ENCODE peak calls at places on chromosomes 5 and 9, in eight cellular contexts. H is SJSA1, I is neuronal stem cell, T is tibial nerve, N is prostate gland, C is Peyer's patch, U is suprapubic skin, D is hepatocyte. V is an unnamed sample.

GRCh38 chr5:37496902-37497445 is 117.9 kb downstream of the WDR70 start:
- DNase-seq in D (no peak), N (no peak), U (no peak), I (no peak), T (no peak), H (no peak), C (no peak), V (no peak)

GRCh38 chr5:94744906-94745305 is 126.4 kb downstream of the SLF1 start:
- DNase-seq in U (no peak), I (no peak), H (no peak), N (no peak), C (no peak), D (no peak), T (no peak), V (no peak)

GRCh38 chr5:74073257-74073656 is 447.3 kb downstream of the ARHGEF28 start:
- DNase-seq in T (no peak), N (no peak), D (no peak), C (no peak), U (no peak), I (no peak), H (no peak), V (no peak)

GRCh38 chr5:33118761-33119415 is 321.9 kb upstream of the TARS1 start:
- DNase-seq in N (no peak), I (no peak), T (no peak), D (no peak), H (peak; percentile 44), U (no peak), C (no peak), V (no peak)

GRCh38 chr5:66898241-66899039 is 298.2 kb downstream of the CD180 start:
- DNase-seq in T (no peak), I (no peak), D (no peak), H (no peak), N (no peak), U (no peak), C (no peak), V (no peak)

GRCh38 chr5:166340039-166340438 is 1951.4 kb upstream of the WWC1 start:
- DNase-seq in H (peak; percentile 24), U (no peak), T (no peak), I (no peak), D (no peak), C (no peak), N (no peak), V (no peak)

GRCh38 chr9:85079374-85079773 is 409.8 kb downstream of the NTRK2 start:
- DNase-seq in H (no peak), N (no peak), U (no peak), D (no peak), I (no peak), C (no peak), T (no peak), V (no peak)

GRCh38 chr5:83443539-83443938 is 28.0 kb upstream of the VCAN start:
- DNase-seq in C (no peak), D (no peak), H (no peak), T (no peak), I (no peak), U (no peak), N (no peak), V (no peak)

GRCh38 chr9:96719538-96720315 is 58.2 kb downstream of the ZNF510 start:
- DNase-seq in H (no peak), T (no peak), C (no peak), N (no peak), I (no peak), U (no peak), D (no peak), V (no peak)

GRCh38 chr5:43926923-43927322 is 323.9 kb downstream of the NNT start:
- DNase-seq in D (no peak), H (no peak), N (no peak), U (no peak), I (peak; percentile 6), C (no peak), T (no peak), V (no peak)

GRCh38 chr9:79695531-79696218 is 123.9 kb downstream of the TLE4 start:
- DNase-seq in N (no peak), C (no peak), U (no peak), T (no peak), D (no peak), I (no peak), H (no peak), V (no peak)

GRCh38 chr5:147310059-147310704 is 75.4 kb downstream of the STK32A start:
- DNase-seq in D (no peak), U (no peak), I (no peak), N (peak; percentile 59), C (peak; percentile 82), T (no peak), H (peak; percentile 87), V (peak; percentile 86)

GRCh38 chr9:136854113-136854841 is 2.1 kb downstream of the MAMDC4 start:
- DNase-seq in N (no peak), T (no peak), C (peak; percentile 50), H (no peak), I (no peak), U (no peak), D (no peak), V (no peak)

GRCh38 chr5:134100283-134101011 is 14.0 kb upstream of the TCF7 start:
- DNase-seq in T (no peak), U (no peak), D (peak; percentile 63), H (peak; percentile 91), I (no peak), N (no peak), C (no peak), V (no peak)

GRCh38 chr5:41413067-41413466 is 97.3 kb downstream of the PLCXD3 start:
- DNase-seq in T (no peak), H (no peak), U (no peak), N (no peak), D (no peak), C (no peak), I (no peak), V (no peak)

GRCh38 chr5:135568241-135568640 is 10.6 kb downstream of the CXCL14 start:
- DNase-seq in D (no peak), N (no peak), T (no peak), H (no peak), U (no peak), I (no peak), C (no peak), V (no peak)

GRCh38 chr5:135566422-135567416 is 12.1 kb downstream of the CXCL14 start:
- DNase-seq in N (no peak), U (no peak), I (no peak), D (no peak), H (no peak), T (no peak), C (no peak), V (no peak)

GRCh38 chr5:135568923-135569360 is 9.8 kb downstream of the CXCL14 start:
- DNase-seq in C (no peak), D (no peak), N (no peak), H (no peak), I (no peak), U (no peak), T (no peak), V (no peak)

GRCh38 chr5:135565691-135566421 is 12.9 kb downstream of the CXCL14 start:
- DNase-seq in T (peak; percentile 60), H (peak; percentile 56), I (peak; percentile 61), N (peak; percentile 47), U (peak; percentile 92), C (peak; percentile 81), D (peak; percentile 76), V (peak; percentile 89)

GRCh38 chr5:135567661-135568060 is 11.1 kb downstream of the CXCL14 start:
- DNase-seq in N (no peak), H (no peak), T (no peak), C (no peak), U (no peak), I (no peak), D (no peak), V (no peak)
- H3K27ac ChIP-seq in N (no peak overlapping the region), H (no peak overlapping the region), T (no peak overlapping the region), C (no peak overlapping the region), U (no peak overlapping the region), I (no peak overlapping the region), D (no peak overlapping the region), V (no peak overlapping the region)

GRCh38 chr9:36443581-36443980 is 43.5 kb upstream of the RNF38 start:
- DNase-seq in U (no peak), H (no peak), C (no peak), D (no peak), N (no peak), T (no peak), I (no peak), V (no peak)

GRCh38 chr9:36442710-36443109 is 42.6 kb upstream of the RNF38 start:
- DNase-seq in D (no peak), U (no peak), N (no peak), H (no peak), C (no peak), I (no peak), T (no peak), V (no peak)

GRCh38 chr9:36438536-36438935 is 38.5 kb upstream of the RNF38 start:
- DNase-seq in H (no peak), U (no peak), D (no peak), T (no peak), N (no peak), I (no peak), C (no peak), V (no peak)

GRCh38 chr9:36445800-36446361 is 45.8 kb upstream of the RNF38 start:
- DNase-seq in U (no peak), C (no peak), N (no peak), T (no peak), H (no peak), I (no peak), D (no peak), V (no peak)

GRCh38 chr9:36441966-36442365 is 41.9 kb upstream of the RNF38 start:
- DNase-seq in U (no peak), C (no peak), I (no peak), N (no peak), H (no peak), T (no peak), D (no peak), V (no peak)
- H3K27ac ChIP-seq in U (no peak overlapping the region), C (no peak overlapping the region), I (no peak overlapping the region), N (no peak overlapping the region), H (no peak overlapping the region), T (no peak overlapping the region), D (no peak overlapping the region), V (no peak overlapping the region)

GRCh38 chr9:134057751-134058701 is 9.8 kb downstream of the BRD3 start:
- DNase-seq in D (no peak), N (no peak), T (no peak), U (no peak), C (peak; percentile 30), H (no peak), I (no peak), V (peak; percentile 61)
- H3K27ac ChIP-seq in D (no peak overlapping the region), N (no peak overlapping the region), T (peak overlapping the region; percentile 79), U (no peak overlapping the region), C (no peak overlapping the region), H (no peak overlapping the region), I (no peak overlapping the region), V (no peak overlapping the region)

GRCh38 chr9:33125441-33125840 is 41.7 kb downstream of the B4GALT1 start:
- DNase-seq in H (no peak), D (no peak), C (no peak), U (no peak), T (no peak), I (no peak), N (no peak), V (no peak)

GRCh38 chr9:33125871-33126822 is 41.0 kb downstream of the B4GALT1 start:
- DNase-seq in T (no peak), D (peak; percentile 48), U (no peak), I (no peak), C (no peak), H (no peak), N (no peak), V (no peak)

GRCh38 chr9:33124046-33124445 is 43.1 kb downstream of the B4GALT1 start:
- DNase-seq in T (no peak), N (no peak), H (no peak), C (no peak), D (no peak), U (no peak), I (no peak), V (no peak)

GRCh38 chr9:33123632-33124031 is 43.5 kb downstream of the B4GALT1 start:
- DNase-seq in C (no peak), T (no peak), U (no peak), I (no peak), H (no peak), N (no peak), D (no peak), V (no peak)

GRCh38 chr9:33124716-33125378 is 42.3 kb downstream of the B4GALT1 start:
- DNase-seq in N (no peak), U (no peak), H (no peak), D (no peak), I (no peak), T (no peak), C (no peak), V (no peak)
- H3K27ac ChIP-seq in N (no peak overlapping the region), U (no peak overlapping the region), H (no peak overlapping the region), D (peak overlapping the region; percentile 34), I (no peak overlapping the region), T (peak overlapping the region; percentile 17), C (no peak overlapping the region), V (no peak overlapping the region)